ENCODE peak calls at places on chromosomes 1 and 21, in four cellular contexts. K is IMR-90, J is mesendoderm, M is H1. E is an unnamed sample.

GRCh38 chr1:226814751-226815496 is 55.5 kb upstream of the PSEN2 start:
- DNase-seq in J (no peak), K (peak; percentile 91), M (no peak), E (no peak)

GRCh38 chr21:29613021-29613420 is 314.3 kb downstream of the BACH1 start:
- DNase-seq in M (no peak), J (no peak), K (peak; percentile 10), E (no peak)

GRCh38 chr1:205275133-205275532 is 46.4 kb downstream of the NUAK2 start:
- DNase-seq in K (no peak), J (no peak), M (no peak), E (no peak)

GRCh38 chr1:221169447-221169889 is 290.2 kb downstream of the HLX start:
- DNase-seq in J (peak; percentile 97), M (no peak), K (peak; percentile 67), E (peak; percentile 31)

GRCh38 chr1:9455487-9456237 is 83.6 kb upstream of the SLC25A33 start:
- DNase-seq in K (peak; percentile 56), M (peak; percentile 94), J (peak; percentile 90), E (peak; percentile 92)

GRCh38 chr1:227449051-227449450 is 114.3 kb upstream of the ZNF678 start:
- DNase-seq in M (peak; percentile 72), J (peak; percentile 80), K (no peak), E (peak; percentile 72)

GRCh38 chr21:18443085-18443484 is 39.5 kb upstream of the TMPRSS15 start:
- DNase-seq in M (no peak), K (no peak), J (no peak), E (no peak)

GRCh38 chr1:62144238-62144831 is 50.3 kb upstream of the L1TD1 start:
- DNase-seq in M (peak; percentile 71), K (peak; percentile 52), J (peak; percentile 68), E (peak; percentile 51)

GRCh38 chr21:26087223-26087918 is 83.2 kb downstream of the APP start:
- DNase-seq in M (no peak), K (no peak), J (no peak), E (no peak)

GRCh38 chr1:110060034-110060661 is 10.3 kb downstream of the ALX3 start:
- DNase-seq in J (peak; percentile 77), K (no peak), M (peak; percentile 94), E (peak; percentile 77)

GRCh38 chr1:225941220-225941948 is at the start of gene LEFTY2:
- DNase-seq in K (no peak), M (no peak), J (no peak), E (no peak)

GRCh38 chr1:188670837-188671236 is 1806.8 kb downstream of the BRINP3 start:
- DNase-seq in M (no peak), K (peak; percentile 17), J (peak; percentile 1), E (no peak)

GRCh38 chr1:95095833-95096217 is 21.3 kb upstream of the TLCD4 start:
- DNase-seq in M (no peak), K (peak; percentile 84), J (no peak), E (no peak)

GRCh38 chr1:24540906-24541710 is 14.8 kb upstream of the NCMAP start:
- DNase-seq in K (peak; percentile 78), M (no peak), J (no peak), E (no peak)

GRCh38 chr1:115973154-115973553 is 3.2 kb upstream of the SLC22A15 start:
- DNase-seq in M (no peak), K (no peak), J (no peak), E (no peak)
- H4K5ac ChIP-seq in M (no peak overlapping the region), K (no peak overlapping the region), J (no peak overlapping the region), E (no peak overlapping the region)

GRCh38 chr1:1406821-1407100 is 332 bp downstream of the MRPL20 start:
- DNase-seq in K (no peak), J (no peak), M (no peak), E (no peak)
- H2BK5ac ChIP-seq in K (peak overlapping the region; percentile 83), J (peak overlapping the region; percentile 27), M (peak overlapping the region; percentile 88), E (no peak overlapping the region)

GRCh38 chr1:90314533-90314932 is 319.6 kb downstream of the ZNF326 start:
- DNase-seq in M (no peak), K (no peak), J (no peak), E (no peak)

GRCh38 chr1:90317628-90318027 is 322.7 kb downstream of the ZNF326 start:
- DNase-seq in J (no peak), K (no peak), M (no peak), E (no peak)

GRCh38 chr1:90313756-90314155 is 318.8 kb downstream of the ZNF326 start:
- DNase-seq in K (no peak), M (no peak), J (no peak), E (no peak)
- H4K5ac ChIP-seq in K (no peak overlapping the region), M (no peak overlapping the region), J (no peak overlapping the region), E (no peak overlapping the region)

GRCh38 chr1:22263359-22263758 is 120.5 kb upstream of the WNT4 start:
- DNase-seq in K (no peak), J (no peak), M (no peak), E (no peak)

GRCh38 chr1:22268327-22268726 is 125.4 kb upstream of the WNT4 start:
- DNase-seq in K (no peak), J (no peak), M (no peak), E (no peak)

GRCh38 chr1:22267413-22268257 is 124.7 kb upstream of the WNT4 start:
- DNase-seq in M (no peak), J (no peak), K (no peak), E (no peak)

GRCh38 chr1:22264464-22265330 is 121.8 kb upstream of the WNT4 start:
- DNase-seq in J (peak; percentile 90), K (no peak), M (peak; percentile 57), E (no peak)

DNA sequence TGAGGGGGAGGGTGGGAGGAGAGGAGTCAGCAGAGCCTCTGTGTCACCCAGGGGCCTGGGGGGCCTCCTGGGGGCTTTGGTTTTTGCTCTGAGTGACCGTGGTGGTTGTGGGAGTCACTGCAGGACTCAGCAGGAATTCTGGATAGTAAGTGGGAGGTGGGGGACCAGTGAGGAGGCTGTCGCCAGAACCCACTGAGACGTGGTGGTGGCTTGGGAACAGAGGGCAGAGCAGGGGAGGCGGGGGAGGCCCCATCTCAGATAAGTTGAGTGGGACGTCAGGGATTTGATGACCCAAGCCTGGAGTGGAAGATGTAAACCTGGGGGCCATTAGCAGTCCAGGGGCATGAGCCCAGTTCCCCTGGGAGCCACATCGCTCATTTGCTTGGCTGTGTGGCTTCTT is 123.3 kb upstream of the WNT4 start:
- DNase-seq in K (no peak), J (no peak), M (no peak), E (no peak)
- H2BK5ac ChIP-seq in K (no peak overlapping the region), J (no peak overlapping the region), M (peak overlapping the region; percentile 96), E (no peak overlapping the region)

GRCh38 chr1:147077081-147077480 is 95.2 kb downstream of the PRKAB2 start:
- DNase-seq in K (no peak), J (no peak), M (no peak), E (no peak)

GRCh38 chr1:147077936-147078605 is 94.2 kb downstream of the PRKAB2 start:
- DNase-seq in K (no peak), J (peak; percentile 34), M (peak; percentile 73), E (no peak)

GRCh38 chr1:147078606-147079399 is 93.5 kb downstream of the PRKAB2 start:
- DNase-seq in M (peak; percentile 65), K (no peak), J (no peak), E (no peak)

GRCh38 chr1:147077523-147077922 is 94.7 kb downstream of the PRKAB2 start:
- DNase-seq in K (no peak), J (peak; percentile 1), M (peak; percentile 52), E (no peak)

DNA sequence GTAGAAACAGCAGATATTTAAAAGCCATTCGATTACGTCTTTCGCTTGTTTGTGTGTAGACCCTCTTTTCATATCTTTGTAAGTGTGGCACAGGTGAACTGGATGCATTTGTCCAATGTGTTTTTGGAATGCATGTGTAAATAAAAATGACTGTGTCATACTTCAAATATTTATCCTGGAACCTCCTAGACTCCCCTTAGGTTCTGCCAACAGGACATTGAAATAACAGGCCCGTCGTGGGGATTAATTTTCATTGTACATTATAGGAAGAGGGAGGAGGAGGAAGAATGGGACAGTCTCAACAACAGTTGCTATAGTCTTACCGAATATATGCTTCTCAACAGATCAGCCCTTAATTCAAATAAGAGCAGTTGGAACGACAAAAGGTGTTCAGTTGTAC is 95.8 kb downstream of the PRKAB2 start:
- DNase-seq in K (no peak), J (no peak), M (no peak), E (no peak)
- H4K5ac ChIP-seq in K (no peak overlapping the region), J (no peak overlapping the region), M (no peak overlapping the region), E (no peak overlapping the region)

DNA sequence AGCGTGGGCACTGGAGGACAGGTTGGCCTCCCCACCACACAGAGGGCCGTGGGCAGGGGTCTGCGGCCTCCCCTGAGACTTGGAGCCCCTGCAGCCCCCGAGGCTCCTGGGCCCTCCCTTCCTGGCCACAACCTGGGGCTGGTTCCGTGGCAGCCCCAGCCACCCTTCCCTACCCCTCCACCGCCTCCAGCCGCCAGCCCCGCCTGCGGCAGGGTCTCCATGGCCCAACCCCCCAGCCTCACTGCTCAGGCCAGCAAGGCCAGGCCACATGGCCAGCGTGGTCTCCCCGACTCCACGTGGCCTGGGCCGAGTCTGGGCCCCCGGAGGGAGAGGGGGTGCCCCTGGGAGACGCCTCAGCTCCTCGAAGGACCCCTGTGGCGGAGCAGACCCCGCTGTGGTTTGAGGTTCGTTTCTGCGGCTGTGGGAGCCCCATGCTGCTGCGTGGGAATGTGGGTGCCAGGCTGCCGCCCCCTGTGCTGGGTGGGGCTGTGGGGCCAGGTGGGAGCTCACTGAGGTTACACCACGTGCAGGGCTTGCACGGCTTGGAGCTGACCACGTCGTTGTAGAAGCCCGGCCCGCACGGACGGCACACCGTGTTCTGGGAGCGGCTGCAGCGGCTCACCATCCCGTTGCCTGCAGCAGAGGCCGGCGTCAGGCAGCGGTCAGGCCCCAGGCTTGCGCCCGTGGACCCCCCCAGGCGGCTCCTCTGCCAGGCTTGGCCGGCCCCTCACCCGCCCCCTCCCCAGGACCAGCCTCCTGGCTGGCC is 617 bp downstream of the TNFRSF4 start:
- DNase-seq in K (no peak), J (no peak), M (no peak), E (no peak)
- H2BK5ac ChIP-seq in K (no peak overlapping the region), J (no peak overlapping the region), M (no peak overlapping the region), E (no peak overlapping the region)

DNA sequence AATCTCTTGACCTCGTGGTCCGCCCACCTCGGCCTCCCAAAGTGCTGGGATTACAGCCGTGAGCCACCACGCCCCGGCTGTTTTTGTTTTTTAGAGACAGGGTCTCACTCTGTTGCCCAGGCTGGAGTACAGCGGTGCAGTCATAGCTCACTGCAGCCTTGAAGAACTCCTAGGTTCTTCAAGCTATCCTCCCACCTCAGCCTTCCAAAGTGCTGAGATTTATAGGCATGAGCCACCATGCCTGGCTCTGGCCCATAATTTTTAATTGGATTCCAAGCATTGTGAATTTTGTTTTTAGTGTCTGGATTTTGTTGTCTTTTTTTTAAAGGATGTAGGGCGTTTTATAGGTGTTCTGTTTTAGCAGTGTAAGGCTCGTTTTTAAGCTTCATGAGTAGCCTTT is 28.6 kb upstream of the TXLNA start:
- DNase-seq in J (no peak), M (no peak), K (peak; percentile 15), E (no peak)
- H4K5ac ChIP-seq in J (no peak overlapping the region), M (no peak overlapping the region), K (no peak overlapping the region), E (no peak overlapping the region)

GRCh38 chr21:33324311-33325221 is at the start of gene IFNAR1:
- DNase-seq in K (peak; percentile 98), M (peak; percentile 96), J (peak; percentile 98), E (peak; percentile 98)
- H2BK5ac ChIP-seq in K (peak within 1 kb of the TSS; percentile 92), M (peak within 1 kb of the TSS; percentile 94), J (peak within 1 kb of the TSS; percentile 76), E (no peak within 1 kb of the TSS)

GRCh38 chr1:3226664-3227371 is 157.8 kb downstream of the PRDM16 start:
- DNase-seq in J (no peak), M (no peak), K (no peak), E (no peak)
- H4K5ac ChIP-seq in J (no peak overlapping the region), M (no peak overlapping the region), K (no peak overlapping the region), E (no peak overlapping the region)

DNA sequence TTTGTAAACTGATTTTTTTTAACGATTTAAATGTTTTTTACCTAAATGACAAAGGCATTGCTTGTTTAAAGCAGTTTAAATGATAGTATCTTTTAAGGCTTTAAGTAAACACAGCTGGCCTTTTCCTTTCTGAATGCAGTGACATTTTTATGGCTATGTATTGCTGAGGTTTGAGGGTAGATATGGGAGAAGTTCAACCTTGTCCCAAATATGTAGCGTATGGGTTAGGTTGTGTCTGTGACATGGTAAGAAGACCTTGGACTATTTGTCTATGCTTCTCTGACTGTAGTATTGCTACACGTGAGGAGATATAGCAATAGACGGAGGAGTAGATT is 32.5 kb downstream of the PKNOX1 start:
- DNase-seq in M (no peak), J (no peak), K (no peak), E (no peak)
- H2BK5ac ChIP-seq in M (no peak overlapping the region), J (no peak overlapping the region), K (peak overlapping the region; percentile 75), E (no peak overlapping the region)